ENCODE peak calls at places on chromosomes 7 and 10, in four cellular contexts. H is activated CD8-positive, alpha-beta memory T cell treated with anti-CD3 and anti-CD28 coated beads, Interleukin-2, amount 50 U/mL, for 48 hours; I is fibroblast of pulmonary artery; U is stimulated activated CD8-positive, alpha-beta memory T cell treated with anti-CD3 and anti-CD28 coated beads, Interleukin-2, amount 100 ng/mL, for 48 hours. O is an unnamed sample.

GRCh38 chr7:159099217-159099655 is 45.4 kb downstream of the VIPR2 start:
- DNase-seq in U (no peak), H (peak), I (no peak), O (peak)

GRCh38 chr7:55366461-55367138 is 1.5 kb downstream of the LANCL2 start:
- DNase-seq in I (peak), U (no peak), H (peak), O (no peak)

GRCh38 chr7:27182861-27183681 is 2.0 kb downstream of the HOXA11 start:
- DNase-seq in H (peak), U (no peak), I (no peak), O (peak)

GRCh38 chr7:23334482-23335056 is 35.4 kb downstream of the MALSU1 start:
- DNase-seq in H (no peak), I (peak), U (no peak), O (no peak)

GRCh38 chr7:154584352-154585252 is 418.3 kb downstream of the PAXIP1 start:
- DNase-seq in I (no peak), H (no peak), U (no peak), O (no peak)

GRCh38 chr10:126939706-126940105 is 34.5 kb downstream of the DOCK1 start:
- DNase-seq in H (no peak), U (no peak), I (no peak), O (no peak)

GRCh38 chr7:71538210-71538609 is 406.3 kb downstream of the GALNT17 start:
- DNase-seq in I (no peak), U (no peak), H (no peak), O (no peak)

GRCh38 chr7:108002726-108003590 is at the start of gene LAMB1:
- DNase-seq in I (peak), U (no peak), H (peak), O (no peak)

GRCh38 chr10:14750900-14751575 is 23.7 kb downstream of the FAM107B start:
- DNase-seq in U (no peak), I (no peak), H (no peak), O (no peak)

GRCh38 chr10:126417220-126417825 is 29.0 kb upstream of the ADAM12 start:
- DNase-seq in U (no peak), H (no peak), I (no peak), O (no peak)

GRCh38 chr10:34861293-34862004 is 46.4 kb upstream of the PARD3 start:
- DNase-seq in H (no peak), U (no peak), I (no peak), O (no peak)

GRCh38 chr10:69439813-69440506 is 11.3 kb upstream of the TSPAN15 start:
- DNase-seq in I (peak), H (no peak), U (no peak), O (no peak)

GRCh38 chr10:59047180-59047579 is 129.3 kb upstream of the PHYHIPL start:
- DNase-seq in H (no peak), U (no peak), I (no peak), O (no peak)

GRCh38 chr7:106770191-106770590 is 94.9 kb upstream of the PIK3CG start:
- DNase-seq in U (no peak), H (no peak), I (peak), O (no peak)

GRCh38 chr7:101156866-101157589 is 2.8 kb downstream of the AP1S1 start:
- DNase-seq in H (no peak), I (no peak), U (no peak), O (no peak)

GRCh38 chr7:157990226-157990877 is 597.3 kb downstream of the PTPRN2 start:
- DNase-seq in I (no peak), U (no peak), H (no peak), O (no peak)

GRCh38 chr7:92641921-92642511 is 51.8 kb upstream of the FAM133B start:
- DNase-seq in H (peak), I (peak), U (peak), O (no peak)

GRCh38 chr10:12564173-12564572 is 214.8 kb downstream of the CAMK1D start:
- DNase-seq in I (no peak), H (no peak), U (no peak), O (no peak)

GRCh38 chr7:86559096-86559495 is 84.6 kb upstream of the GRM3 start:
- DNase-seq in H (no peak), U (no peak), I (no peak), O (no peak)

GRCh38 chr10:15781381-15781960 is 61.7 kb upstream of the ITGA8 start:
- DNase-seq in U (no peak), I (no peak), H (no peak), O (no peak)

GRCh38 chr10:92079003-92079402 is 155.4 kb downstream of the BTAF1 start:
- DNase-seq in U (no peak), H (no peak), I (no peak), O (no peak)

GRCh38 chr7:98687331-98687863 is 70.3 kb downstream of the NPTX2 start:
- DNase-seq in H (no peak), U (no peak), I (no peak), O (no peak)

GRCh38 chr7:69693042-69693441 is 94.8 kb downstream of the AUTS2 start:
- DNase-seq in H (no peak), U (no peak), I (no peak), O (no peak)

GRCh38 chr7:116097365-116098009 is 66.9 kb upstream of the TFEC start:
- DNase-seq in I (peak), U (no peak), H (no peak), O (no peak)

GRCh38 chr7:84913731-84914130 is 273.1 kb downstream of the SEMA3D start:
- DNase-seq in I (no peak), H (no peak), U (no peak), O (no peak)

GRCh38 chr7:48389977-48390376 is 218.7 kb downstream of the ABCA13 start:
- DNase-seq in I (peak), U (no peak), H (no peak), O (no peak)

GRCh38 chr7:50312589-50313162 is 8.2 kb downstream of the IKZF1 start:
- DNase-seq in U (no peak), I (no peak), H (no peak), O (no peak)

GRCh38 chr10:13195016-13195415 is 33.7 kb downstream of the MCM10 start:
- DNase-seq in U (no peak), H (no peak), I (no peak), O (no peak)